ENCODE peak calls at places on chromosome 12, in four cellular contexts. S is HCT116, I is cardiac fibroblast, A is A549. M is an unnamed sample.

GRCh38 chr12:98883231-98883630 is 238.1 kb downstream of the APAF1 start:
- DNase-seq in A (no peak), I (no peak), S (no peak), M (no peak)

GRCh38 chr12:13211859-13212664 is 15.5 kb downstream of the EMP1 start:
- DNase-seq in I (peak; percentile 79), A (peak; percentile 70), S (peak; percentile 53), M (no peak)

GRCh38 chr12:25058619-25059018 is 109.7 kb upstream of the BCAT1 start:
- DNase-seq in A (no peak), S (no peak), I (no peak), M (no peak)

GRCh38 chr12:118035194-118036041 is 18.9 kb downstream of the RFC5 start:
- DNase-seq in I (peak; percentile 22), S (no peak), A (no peak), M (no peak)

GRCh38 chr12:96034631-96035282 is 630 bp downstream of the LTA4H start:
- DNase-seq in S (no peak), I (peak; percentile 35), A (peak; percentile 38), M (no peak)

GRCh38 chr12:130097798-130098255 is 64.4 kb upstream of the FZD10 start:
- DNase-seq in I (no peak), S (no peak), A (no peak), M (no peak)

GRCh38 chr12:14664434-14665023 is 31.9 kb downstream of the GUCY2C start:
- DNase-seq in I (peak; percentile 72), A (peak; percentile 8), S (peak; percentile 37), M (no peak)

GRCh38 chr12:77847060-77847541 is 16.4 kb downstream of the NAV3 start:
- DNase-seq in A (no peak), S (no peak), I (peak; percentile 60), M (no peak)

GRCh38 chr12:93696462-93696861 is 19.3 kb downstream of the CRADD start:
- DNase-seq in A (no peak), S (no peak), I (no peak), M (no peak)
- TF ChIP-seq CTCF in A (no peak), S (no peak), I (no peak), M (no peak)

DNA sequence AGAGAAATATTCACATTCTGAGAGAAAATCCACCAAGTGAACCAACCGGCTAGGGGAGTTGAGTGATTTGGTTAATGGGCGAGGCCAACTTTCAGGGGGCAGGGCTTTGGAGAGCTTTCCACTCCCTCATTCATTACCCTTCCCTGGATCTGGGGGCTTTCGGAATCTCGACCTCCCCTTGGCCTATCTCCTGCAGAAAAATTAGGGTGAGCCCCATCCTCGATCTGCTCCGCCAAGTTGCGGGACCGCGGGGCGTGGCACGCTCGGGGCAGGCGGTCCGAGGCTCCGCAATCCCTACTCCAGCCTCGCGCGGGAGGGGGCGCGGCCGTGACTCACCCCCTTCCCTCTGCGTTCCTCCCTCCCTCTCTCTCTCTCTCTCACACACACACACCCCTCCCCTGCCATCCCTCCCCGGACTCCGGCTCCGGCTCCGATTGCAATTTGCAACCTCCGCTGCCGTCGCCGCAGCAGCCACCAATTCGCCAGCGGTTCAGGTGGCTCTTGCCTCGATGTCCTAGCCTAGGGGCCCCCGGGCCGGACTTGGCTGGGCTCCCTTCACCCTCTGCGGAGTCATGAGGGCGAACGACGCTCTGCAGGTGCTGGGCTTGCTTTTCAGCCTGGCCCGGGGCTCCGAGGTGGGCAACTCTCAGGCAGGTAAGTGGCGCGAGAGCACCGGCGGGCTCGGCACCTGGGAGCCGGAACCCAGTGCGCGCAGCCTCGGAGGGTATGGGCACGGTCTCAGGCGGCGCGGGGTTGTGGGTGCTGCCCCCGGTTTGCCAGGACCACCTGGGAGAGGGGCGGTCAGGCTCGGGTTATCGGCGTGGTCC is at the start of gene ERBB3:
- DNase-seq in S (peak; percentile 71), A (peak; percentile 86), I (peak; percentile 79), M (peak; percentile 27)
- TF ChIP-seq CTCF in S (no peak), A (no peak), I (peak; percentile 14), M (peak; percentile 25)

GRCh38 chr12:50057000-50057841 is at the start of gene ASIC1:
- DNase-seq in A (peak; percentile 83), I (peak; percentile 63), S (peak; percentile 24), M (no peak)
- TF ChIP-seq CTCF in A (no peak), I (no peak), S (no peak), M (no peak)

GRCh38 chr12:75657866-75658265 is 146.5 kb upstream of the KRR1 start:
- DNase-seq in I (no peak), A (no peak), S (no peak), M (no peak)

GRCh38 chr12:75660107-75660530 is 148.7 kb upstream of the KRR1 start:
- DNase-seq in I (peak; percentile 86), A (no peak), S (peak; percentile 99), M (peak; percentile 43)

GRCh38 chr12:75658286-75658685 is 146.9 kb upstream of the KRR1 start:
- DNase-seq in I (no peak), S (no peak), A (no peak), M (no peak)

GRCh38 chr12:75660805-75661404 is 149.5 kb upstream of the KRR1 start:
- DNase-seq in I (peak; percentile 74), A (no peak), S (peak; percentile 73), M (no peak)

GRCh38 chr12:75658826-75659823 is 147.7 kb upstream of the KRR1 start:
- DNase-seq in A (no peak), I (peak; percentile 90), S (peak; percentile 85), M (peak; percentile 35)
- TF ChIP-seq CTCF in A (no peak), I (no peak), S (no peak), M (no peak)

GRCh38 chr12:93957870-93958269 is 190.5 kb upstream of the PLXNC1 start:
- DNase-seq in S (no peak), I (peak; percentile 22), A (no peak), M (no peak)
- TF ChIP-seq CTCF in S (no peak), I (no peak), A (no peak), M (peak; percentile 24)

DNA sequence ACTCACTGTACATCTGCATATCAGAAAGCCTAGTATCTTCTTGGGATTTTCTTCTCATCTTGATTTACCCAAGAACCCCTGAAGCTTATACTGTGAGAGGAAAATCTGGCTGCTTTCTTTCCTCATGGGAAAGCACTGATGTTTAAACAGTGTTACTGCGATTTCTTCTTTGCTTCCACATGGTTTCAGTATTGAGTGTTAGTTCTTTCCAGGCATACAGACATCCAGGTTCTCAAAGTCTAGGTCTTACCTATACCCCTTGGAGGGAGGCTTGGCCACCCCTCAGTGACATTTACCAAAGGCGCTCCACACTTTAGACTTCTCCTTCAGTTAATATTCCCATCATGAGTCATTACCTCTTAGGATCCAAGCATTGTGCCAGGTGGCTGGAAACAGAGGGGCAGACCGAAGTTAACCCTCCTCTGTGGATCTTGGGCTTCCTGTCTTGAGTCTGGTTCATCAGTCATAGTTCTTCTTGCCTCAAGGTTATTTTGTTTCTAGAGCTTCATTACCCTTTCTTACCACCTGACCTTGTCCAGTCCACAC is 79.1 kb downstream of the TMEM117 start:
- DNase-seq in I (no peak), A (no peak), S (no peak), M (no peak)
- TF ChIP-seq CTCF in I (no peak), A (peak; percentile 26), S (no peak), M (peak; percentile 33)

GRCh38 chr12:123801573-123802178 is 39.6 kb downstream of the DNAH10 start:
- DNase-seq in S (peak; percentile 26), A (peak; percentile 32), I (peak; percentile 49), M (no peak)
- TF ChIP-seq CTCF in S (peak; percentile 77), A (peak; percentile 50), I (peak; percentile 42), M (peak; percentile 52)